ENCODE peak calls at places on chromosome 16, in four cellular contexts. K is SK-N-SH, W is K562, V is HepG2. T is an unnamed sample.

GRCh38 chr16:5604770-5605169 is 507.2 kb upstream of the EEF2KMT start:
- DNase-seq in V (peak), W (peak), K (peak), T (peak)

GRCh38 chr16:79838860-79839259 is 238.3 kb upstream of the MAF start:
- DNase-seq in K (peak), W (no peak), V (no peak), T (no peak)

GRCh38 chr16:4098496-4098895 is 17.7 kb downstream of the ADCY9 start:
- DNase-seq in W (no peak), V (no peak), K (no peak), T (no peak)

GRCh38 chr16:74107795-74108610 is 188.6 kb upstream of the PSMD7 start:
- DNase-seq in V (peak), K (no peak), W (peak), T (peak)

GRCh38 chr16:11788914-11789313 is 8.1 kb downstream of the ZC3H7A start:
- DNase-seq in W (no peak), K (no peak), V (no peak), T (no peak)

GRCh38 chr16:8720080-8720966 is 45.9 kb downstream of the ABAT start:
- DNase-seq in W (peak), K (peak), V (peak), T (no peak)

GRCh38 chr16:14325921-14326401 is 254.8 kb downstream of the MRTFB start:
- DNase-seq in K (peak), W (no peak), V (no peak), T (no peak)

GRCh38 chr16:3578610-3579551 is 1.7 kb upstream of the NLRC3 start:
- DNase-seq in K (no peak), V (no peak), W (no peak), T (no peak)

GRCh38 chr16:88951989-88952388 is 25.0 kb downstream of the CBFA2T3 start:
- DNase-seq in V (no peak), K (no peak), W (no peak), T (no peak)

GRCh38 chr16:49181812-49182211 is 99.8 kb downstream of the CBLN1 start:
- DNase-seq in W (no peak), V (no peak), K (no peak), T (no peak)

GRCh38 chr16:22132801-22133200 is 29.5 kb upstream of the SDR42E2 start:
- DNase-seq in V (no peak), W (no peak), K (no peak), T (no peak)

GRCh38 chr16:88454315-88455057 is 1.4 kb downstream of the ZFPM1 start:
- DNase-seq in V (no peak), K (peak), W (no peak), T (no peak)

GRCh38 chr16:75319513-75320401 is 68.3 kb upstream of the BCAR1 start:
- DNase-seq in V (no peak), W (no peak), K (no peak), T (no peak)

GRCh38 chr16:78812582-78812981 is 713.1 kb downstream of the WWOX start:
- DNase-seq in V (no peak), W (no peak), K (no peak), T (no peak)

GRCh38 chr16:66165879-66166278 is 200.6 kb upstream of the CDH5 start:
- DNase-seq in V (no peak), K (no peak), W (no peak), T (no peak)

GRCh38 chr16:13435873-13436474 is 484.0 kb upstream of the ERCC4 start:
- DNase-seq in V (no peak), K (no peak), W (peak), T (no peak)

GRCh38 chr16:22424161-22424937 is 49.9 kb upstream of the CDR2 start:
- DNase-seq in V (no peak), W (no peak), K (no peak), T (no peak)

GRCh38 chr16:89925596-89926079 is 2.5 kb downstream of the TUBB3 start:
- DNase-seq in V (no peak), W (no peak), K (peak), T (no peak)

GRCh38 chr16:48029768-48030167 is 126.0 kb downstream of the ABCC12 start:
- DNase-seq in W (no peak), V (no peak), K (no peak), T (no peak)

GRCh38 chr16:63324306-63324705 is 1288.1 kb upstream of the CDH8 start:
- DNase-seq in V (no peak), W (no peak), K (no peak), T (no peak)

GRCh38 chr16:55811811-55812210 is 21.1 kb downstream of the CES1 start:
- DNase-seq in V (no peak), K (no peak), W (no peak), T (no peak)

GRCh38 chr16:55464375-55464774 is 14.6 kb upstream of the MMP2 start:
- DNase-seq in V (no peak), W (no peak), K (no peak), T (no peak)

GRCh38 chr16:86515780-86516617 is 5.7 kb downstream of the FOXF1 start:
- DNase-seq in K (no peak), V (no peak), W (no peak), T (no peak)

GRCh38 chr16:30054959-30055553 is 10.5 kb upstream of the ALDOA start:
- DNase-seq in V (peak), K (peak), W (peak), T (no peak)

GRCh38 chr16:11354733-11355574 is 9.7 kb downstream of the RMI2 start:
- DNase-seq in V (no peak), W (peak), K (no peak), T (no peak)

GRCh38 chr16:2769675-2770056 is 7.4 kb downstream of the ELOB start:
- DNase-seq in W (no peak), V (no peak), K (no peak), T (no peak)

GRCh38 chr16:23858496-23859062 is 22.8 kb downstream of the PRKCB start:
- DNase-seq in V (no peak), K (no peak), W (no peak), T (no peak)

GRCh38 chr16:14024300-14024699 is 46.8 kb upstream of the MRTFB start:
- DNase-seq in V (no peak), K (no peak), W (no peak), T (no peak)

GRCh38 chr16:80208015-80208414 is 332.8 kb upstream of the DYNLRB2 start:
- DNase-seq in W (no peak), V (no peak), K (no peak), T (no peak)

GRCh38 chr16:48244863-48245195 is 729 bp downstream of the LONP2 start:
- DNase-seq in W (no peak), K (no peak), V (no peak), T (no peak)

GRCh38 chr16:72811188-72811720 is 236.7 kb downstream of the ZFHX3 start:
- DNase-seq in V (no peak), K (no peak), W (no peak), T (no peak)

GRCh38 chr16:70430667-70431536 is 8.0 kb downstream of the ST3GAL2 start:
- DNase-seq in V (peak), W (peak), K (no peak), T (no peak)

GRCh38 chr16:72025404-72026114 is 17.0 kb downstream of the DHODH start:
- DNase-seq in W (no peak), V (peak), K (no peak), T (no peak)

GRCh38 chr16:19017179-19017578 is 33.4 kb downstream of the TMC7 start:
- DNase-seq in W (no peak), K (no peak), V (no peak), T (no peak)

GRCh38 chr16:63596716-63597115 is 1525.1 kb downstream of the CDH11 start:
- DNase-seq in V (no peak), W (no peak), K (no peak), T (no peak)

GRCh38 chr16:24151482-24151939 is 104.6 kb upstream of the CACNG3 start:
- DNase-seq in W (no peak), V (no peak), K (no peak), T (no peak)

GRCh38 chr16:56357291-56357764 is 68.0 kb downstream of the AMFR start:
- DNase-seq in V (no peak), K (peak), W (no peak), T (no peak)

GRCh38 chr16:34802848-34803599 is 1343.6 kb downstream of the TP53TG3F start:
- DNase-seq in W (no peak), V (no peak), K (peak), T (no peak)

GRCh38 chr16:30472328-30472942 is at the start of gene ITGAL:
- DNase-seq in W (no peak), V (no peak), K (no peak), T (no peak)

DNA sequence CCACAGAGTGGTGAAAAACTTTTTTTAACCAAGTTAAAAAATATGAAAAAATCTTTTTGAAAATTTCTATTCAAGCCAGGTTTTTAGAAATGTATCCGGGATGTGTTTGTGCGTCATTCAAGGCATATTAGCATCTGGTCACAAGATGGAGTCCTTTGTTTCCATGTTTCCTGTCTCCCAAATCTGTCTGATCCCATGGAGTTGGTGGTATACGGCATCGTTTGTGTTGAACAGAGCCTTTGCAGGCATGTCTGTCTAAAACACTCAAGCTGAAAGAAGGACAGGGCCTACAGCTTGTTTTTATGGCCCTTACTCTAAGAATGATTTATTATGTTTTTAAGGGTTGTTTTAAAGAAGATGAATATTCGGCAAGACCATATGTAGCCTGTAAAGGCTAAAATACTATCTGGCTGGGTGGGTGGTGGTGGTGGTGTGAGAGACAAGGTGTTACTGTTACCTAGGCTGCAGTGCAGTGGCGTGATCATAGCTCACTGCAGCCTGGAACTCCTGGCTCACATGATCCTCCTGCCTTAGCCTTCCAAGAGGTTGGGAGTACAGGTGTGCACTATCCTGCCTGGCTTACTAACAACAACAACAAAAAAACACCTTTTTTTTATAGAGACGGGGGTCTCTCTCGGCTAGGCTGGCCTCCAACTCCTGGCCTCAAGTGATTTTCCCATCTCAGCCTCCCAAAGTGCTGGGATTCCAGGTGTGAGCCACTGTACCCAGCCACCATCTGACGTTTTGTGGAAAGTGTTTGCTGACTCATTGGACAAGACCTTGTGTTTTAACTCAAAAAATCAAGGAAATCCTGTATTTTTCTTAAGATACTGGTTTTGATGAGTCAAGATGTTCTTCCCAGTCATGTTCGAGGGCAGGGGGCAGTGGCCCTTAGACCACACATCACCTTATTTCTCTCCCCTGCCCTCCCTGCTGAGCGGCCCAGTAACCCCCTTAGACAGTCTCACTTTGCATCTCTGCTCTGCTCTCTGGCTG is 52.2 kb downstream of the NDE1 start:
- DNase-seq in K (no peak), W (no peak), V (no peak), T (no peak)
- TF ChIP-seq ELF1 in K (no peak), W (no peak), V (no peak), T (no peak)

DNA sequence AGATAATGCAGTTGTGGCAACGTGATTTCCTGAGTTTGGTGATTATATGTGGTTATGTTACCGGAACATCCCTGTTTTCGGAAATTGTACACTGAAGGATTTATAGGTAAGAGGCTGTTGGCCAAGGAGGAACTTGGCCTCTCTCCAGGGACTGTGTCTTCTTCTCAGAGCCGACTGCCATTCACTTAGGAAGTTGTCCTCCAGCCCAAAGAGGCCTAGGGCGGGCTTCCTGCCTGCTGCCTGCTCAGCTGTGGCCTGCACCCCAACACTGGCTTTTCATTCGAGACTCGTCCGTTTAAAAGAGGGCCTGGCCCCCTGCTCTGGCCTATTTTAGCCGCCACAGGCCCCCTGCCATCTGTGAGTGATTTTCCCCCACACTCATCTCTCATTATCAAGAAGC is 64.3 kb downstream of the ZDHHC7 start:
- DNase-seq in K (no peak), W (peak), V (no peak), T (no peak)
- TF ChIP-seq ELF1 in K (no peak), W (no peak), V (no peak), T (no peak)

GRCh38 chr16:67415872-67416793 is at the start of gene ZDHHC1:
- DNase-seq in W (no peak), K (peak), V (no peak), T (no peak)
- TF ChIP-seq ELF1 in W (no peak), K (no peak), V (no peak), T (no peak)

GRCh38 chr16:57626420-57627170 is 1.8 kb upstream of the ADGRG1 start:
- DNase-seq in W (no peak), K (no peak), V (no peak), T (no peak)

GRCh38 chr16:57622361-57623250 is 5.8 kb upstream of the ADGRG1 start:
- DNase-seq in V (peak), K (no peak), W (no peak), T (no peak)

GRCh38 chr16:57623251-57624043 is 5.0 kb upstream of the ADGRG1 start:
- DNase-seq in K (no peak), W (peak), V (peak), T (peak)

GRCh38 chr16:57624044-57624688 is 4.3 kb upstream of the ADGRG1 start:
- DNase-seq in V (peak), K (no peak), W (no peak), T (no peak)

DNA sequence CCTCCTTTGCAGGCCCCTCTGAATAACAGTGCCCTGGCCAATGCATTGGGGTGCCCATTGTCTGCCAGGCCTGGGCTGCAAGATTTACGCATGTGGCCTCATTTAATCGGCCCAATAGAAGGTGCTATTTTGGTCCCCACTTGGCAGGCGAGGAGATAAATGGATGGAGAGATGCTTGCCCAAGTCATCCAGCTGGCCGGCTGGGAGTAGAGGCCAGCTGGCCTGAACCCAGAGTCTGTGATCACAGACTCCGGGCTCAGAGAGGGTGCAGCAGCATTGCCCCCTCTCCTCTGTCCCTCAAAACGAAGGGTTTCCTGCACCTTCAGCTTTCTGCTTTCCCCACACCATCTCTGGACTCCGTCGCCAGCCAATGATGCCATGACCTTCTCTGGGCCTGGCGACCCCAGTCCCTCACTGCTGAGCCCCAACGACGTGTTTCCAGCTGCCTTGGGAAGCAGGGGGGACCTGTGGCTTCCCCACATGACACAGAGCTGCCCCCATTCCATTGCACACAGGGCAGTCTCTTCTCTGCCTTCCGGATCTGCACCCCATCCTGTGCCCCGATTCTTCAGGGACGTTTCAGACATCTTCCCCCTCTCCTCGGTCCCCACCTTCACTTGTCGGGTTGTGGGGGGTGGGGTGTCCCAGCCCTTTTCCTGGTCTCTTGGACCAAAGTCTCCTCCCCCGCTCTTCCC is 3.5 kb upstream of the ADGRG1 start:
- DNase-seq in W (no peak), K (no peak), V (no peak), T (no peak)
- TF ChIP-seq ELF1 in W (no peak), K (no peak), V (no peak), T (no peak)

GRCh38 chr16:17272716-17273115 is 198.0 kb downstream of the XYLT1 start:
- DNase-seq in V (no peak), K (no peak), W (no peak), T (no peak)

GRCh38 chr16:17271687-17272086 is 199.1 kb downstream of the XYLT1 start:
- DNase-seq in V (no peak), W (no peak), K (peak), T (no peak)

GRCh38 chr16:17275076-17275732 is 195.6 kb downstream of the XYLT1 start:
- DNase-seq in V (peak), K (no peak), W (no peak), T (peak)

GRCh38 chr16:17270683-17271109 is 200.1 kb downstream of the XYLT1 start:
- DNase-seq in V (no peak), W (no peak), K (peak), T (no peak)

DNA sequence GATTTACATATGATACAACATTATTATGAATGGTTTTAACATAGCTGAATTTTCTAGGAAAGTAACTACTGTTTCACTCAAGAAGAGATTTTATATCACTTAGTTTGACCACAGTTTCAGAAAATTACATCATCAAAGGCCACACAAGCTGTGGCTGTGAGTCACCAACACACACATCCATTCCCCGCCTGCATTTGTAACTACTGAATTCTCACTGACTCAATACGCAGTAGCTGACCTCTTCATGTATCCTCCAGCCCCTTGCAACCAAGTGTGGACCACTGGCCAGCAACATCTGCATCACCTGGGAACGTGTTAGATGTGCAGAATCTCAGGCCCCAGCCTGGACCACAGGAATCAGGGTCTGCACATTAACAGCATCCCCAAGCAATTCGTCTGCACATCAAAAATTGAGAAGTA is 197.6 kb downstream of the XYLT1 start:
- DNase-seq in K (no peak), W (peak), V (peak), T (peak)
- TF ChIP-seq ELF1 in K (no peak), W (no peak), V (no peak), T (no peak)

GRCh38 chr16:1333149-1333812 is at the start of gene BAIAP3:
- DNase-seq in K (peak), V (no peak), W (peak), T (no peak)

GRCh38 chr16:1330931-1331711 is 2.3 kb upstream of the BAIAP3 start:
- DNase-seq in K (no peak), W (no peak), V (no peak), T (no peak)

GRCh38 chr16:1332618-1333148 is 762 bp upstream of the BAIAP3 start:
- DNase-seq in K (no peak), W (no peak), V (no peak), T (no peak)

GRCh38 chr16:1330260-1330914 is 3.1 kb upstream of the BAIAP3 start:
- DNase-seq in K (no peak), V (peak), W (peak), T (no peak)

GRCh38 chr16:1331712-1332617 is 1.5 kb upstream of the BAIAP3 start:
- DNase-seq in K (peak), V (peak), W (peak), T (peak)
- TF ChIP-seq ELF1 in K (no peak), V (peak), W (peak), T (no peak)

GRCh38 chr16:77297996-77298637 is 98.9 kb downstream of the SYCE1L start:
- DNase-seq in K (no peak), V (no peak), W (no peak), T (no peak)
- TF ChIP-seq ELF1 in K (no peak), V (no peak), W (no peak), T (no peak)

GRCh38 chr16:68994324-68994723 is 111.1 kb upstream of the HAS3 start:
- DNase-seq in K (no peak), V (peak), W (no peak), T (no peak)

GRCh38 chr16:68993885-68994284 is 111.6 kb upstream of the HAS3 start:
- DNase-seq in V (peak), W (no peak), K (no peak), T (no peak)

GRCh38 chr16:68997564-68997963 is 107.9 kb upstream of the HAS3 start:
- DNase-seq in W (no peak), V (no peak), K (no peak), T (no peak)

GRCh38 chr16:68993421-68993820 is 112.0 kb upstream of the HAS3 start:
- DNase-seq in V (no peak), W (no peak), K (no peak), T (no peak)

DNA sequence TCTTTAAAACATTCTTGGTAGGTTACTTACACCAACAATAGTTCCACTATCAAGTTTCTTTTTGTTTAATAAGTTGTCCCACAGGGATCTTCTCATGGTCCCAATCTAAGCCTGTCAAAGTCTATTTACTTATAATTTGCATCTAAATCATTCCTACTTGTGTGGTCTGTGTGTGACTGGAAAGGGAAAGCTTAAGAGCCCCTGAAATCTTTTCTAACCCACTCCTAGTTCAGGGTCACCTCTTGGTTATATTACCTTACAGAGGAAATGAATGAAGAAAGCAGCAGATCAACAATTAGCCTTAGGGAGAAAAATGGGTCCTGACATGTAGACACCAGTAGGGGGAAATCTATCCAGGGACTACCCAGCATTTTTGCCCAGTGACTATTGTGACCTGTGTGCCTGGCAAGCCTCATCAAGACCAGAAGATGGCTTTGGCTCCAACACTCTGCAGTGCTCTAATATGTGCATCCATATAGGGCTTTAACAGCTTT is 110.4 kb upstream of the HAS3 start:
- DNase-seq in W (peak), V (peak), K (peak), T (peak)
- TF ChIP-seq ELF1 in W (no peak), V (no peak), K (no peak), T (no peak)